ENCODE peak calls at places on chromosomes 16 and 17, in six cellular contexts. A is keratinocyte, S is mammary epithelial cell, E is H9, F is neural progenitor cell, M is IMR-90. T is an unnamed sample.

GRCh38 chr16:3027983-3028715 is 4.3 kb downstream of the THOC6 start:
- DNase-seq in S (peak), F (peak), A (no peak), M (peak), E (peak), T (peak)

GRCh38 chr17:7408863-7409262 is 1.2 kb downstream of the NLGN2 start:
- DNase-seq in A (no peak), S (no peak), F (no peak), E (no peak), M (no peak), T (no peak)

GRCh38 chr17:78779848-78780247 is 2.2 kb downstream of the CYTH1 start:
- DNase-seq in S (peak), F (peak), E (no peak), A (no peak), M (no peak), T (peak)

GRCh38 chr16:29992371-29992967 is 2.9 kb downstream of the HIRIP3 start:
- DNase-seq in F (no peak), A (no peak), M (peak), E (no peak), S (no peak), T (no peak)

GRCh38 chr17:16491131-16491702 is 776 bp downstream of the LRRC75A start:
- DNase-seq in E (peak), M (no peak), F (peak), A (no peak), S (no peak), T (no peak)

GRCh38 chr17:62599964-62600657 is 27.4 kb upstream of the MRC2 start:
- DNase-seq in S (no peak), A (no peak), M (no peak), F (no peak), E (no peak), T (no peak)

GRCh38 chr17:15485045-15485444 is 17.6 kb upstream of the CDRT4 start:
- DNase-seq in A (no peak), F (no peak), M (no peak), E (no peak), S (no peak), T (no peak)

GRCh38 chr17:11561281-11561680 is 37.0 kb upstream of the DNAH9 start:
- DNase-seq in M (no peak), E (no peak), S (no peak), A (no peak), F (no peak), T (no peak)

GRCh38 chr16:88500255-88500661 is 47.2 kb downstream of the ZFPM1 start:
- DNase-seq in A (no peak), E (no peak), M (no peak), F (no peak), S (no peak), T (no peak)

GRCh38 chr16:58417035-58417434 is 24.8 kb downstream of the GINS3 start:
- DNase-seq in E (no peak), A (no peak), S (no peak), F (no peak), M (no peak), T (no peak)

GRCh38 chr16:62597874-62598273 is 561.6 kb upstream of the CDH8 start:
- DNase-seq in A (no peak), E (no peak), F (no peak), S (no peak), M (no peak), T (no peak)
- H3K9ac ChIP-seq in A (no peak), E (no peak), F (no peak), S (no peak), M (no peak), T (no peak)

GRCh38 chr17:43030137-43030767 is 5.2 kb downstream of the RND2 start:
- DNase-seq in M (no peak), A (no peak), F (no peak), S (no peak), E (no peak), T (no peak)

GRCh38 chr17:43034623-43035293 is 9.7 kb downstream of the RND2 start:
- DNase-seq in A (no peak), F (no peak), E (no peak), M (no peak), S (no peak), T (no peak)

GRCh38 chr17:43031666-43032065 is 6.6 kb downstream of the RND2 start:
- DNase-seq in A (no peak), F (no peak), E (no peak), S (no peak), M (no peak), T (no peak)

GRCh38 chr17:43039646-43040045 is 14.6 kb downstream of the RND2 start:
- DNase-seq in E (no peak), F (no peak), S (no peak), M (no peak), A (no peak), T (no peak)

GRCh38 chr17:43033947-43034622 is 9.1 kb downstream of the RND2 start:
- DNase-seq in S (no peak), M (no peak), A (no peak), F (peak), E (no peak), T (no peak)
- TF ChIP-seq CTCF in S (no peak), M (no peak), A (no peak), F (peak), E (no peak), T (no peak)

GRCh38 chr17:4951486-4951885 is 567 bp downstream of the ENO3 start:
- DNase-seq in E (no peak), A (no peak), S (no peak), F (no peak), M (no peak), T (no peak)
- H3K9ac ChIP-seq in E (no peak), A (no peak), S (no peak), F (no peak), M (no peak), T (no peak)

GRCh38 chr16:49801290-49801689 is 54.6 kb downstream of the ZNF423 start:
- DNase-seq in M (no peak), A (no peak), S (no peak), E (no peak), F (no peak), T (no peak)
- TF ChIP-seq CTCF in M (no peak), A (no peak), S (no peak), E (peak), F (no peak), T (peak)

DNA sequence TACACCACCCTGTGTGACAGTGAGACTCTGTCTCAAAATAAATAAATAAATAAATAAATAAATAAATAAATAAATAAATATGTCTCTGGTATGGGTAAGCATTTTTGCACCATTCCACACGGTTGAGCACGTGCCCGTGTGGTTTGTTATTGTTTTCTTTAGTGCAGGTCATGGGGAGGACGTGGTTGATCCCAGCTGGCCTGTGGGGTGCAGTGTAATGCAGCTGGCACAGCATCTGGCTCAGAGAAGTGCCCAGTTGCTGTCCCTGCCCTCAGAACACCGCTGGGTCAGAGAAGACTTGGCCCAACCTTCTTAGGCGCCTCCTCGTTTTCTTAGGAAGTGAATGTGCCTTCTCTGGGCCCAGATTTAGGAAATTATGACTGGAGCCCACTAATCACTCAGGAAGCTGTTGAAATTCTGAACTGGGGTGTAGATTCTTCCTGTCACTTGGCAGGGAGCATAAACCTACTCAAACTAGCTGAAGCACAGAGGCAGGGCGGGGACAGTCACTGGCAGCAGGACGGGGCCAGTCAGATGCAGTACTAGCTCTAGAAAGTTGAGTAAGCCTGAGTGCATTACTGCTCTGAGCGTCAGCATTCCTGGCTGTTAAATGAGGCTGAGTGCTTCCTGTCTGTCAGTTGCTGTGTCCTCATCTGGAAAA is 85.9 kb downstream of the SNX29 start:
- DNase-seq in S (peak), E (no peak), A (peak), M (peak), F (no peak), T (no peak)
- H3K9ac ChIP-seq in S (no peak), E (no peak), A (peak), M (no peak), F (no peak), T (no peak)

T was measured in MM.1S.